ENCODE peak calls at places on chromosomes 4 and X, in nine cellular contexts. N is astrocyte, O is osteoblast, F is IMR-90, P is GM23248, E is H9, V is mammary epithelial cell, Z is Karpas-422, Y is MM.1S. G is an unnamed sample. For H4K20me1, the result is how much of the 10 kb centered on the place peaks cover.

GRCh38 chrX:56233682-56234081 is 1.5 kb downstream of the KLF8 start:
- DNase-seq in N (peak), O (no peak), F (no peak), P (peak), E (peak), V (peak), Z (no peak), Y (no peak), G (peak)

GRCh38 chrX:27863813-27864212 is 56.0 kb downstream of the MAGEB10 start:
- DNase-seq in N (no peak), O (no peak), F (no peak), P (no peak), E (peak), V (no peak), Z (no peak), Y (no peak), G (no peak)

GRCh38 chr4:147994491-147995385 is 262.9 kb downstream of the ARHGAP10 start:
- DNase-seq in N (no peak), O (peak), F (peak), P (no peak), E (no peak), V (no peak), Z (no peak), Y (no peak), G (no peak)

GRCh38 chr4:24794916-24795665 is at the start of gene SOD3:
- DNase-seq in N (peak), O (peak), F (peak), P (peak), E (peak), V (no peak), Z (no peak), Y (no peak), G (peak)

GRCh38 chr4:147428583-147428982 is 52.3 kb upstream of the EDNRA start:
- DNase-seq in N (no peak), O (no peak), F (no peak), P (no peak), E (no peak), V (no peak), Z (no peak), Y (no peak), G (no peak)

GRCh38 chrX:642436-643210 is 12.0 kb downstream of the SHOX start:
- DNase-seq in N (no peak), O (peak), F (no peak), P (no peak), E (no peak), V (no peak), Z (no peak), Y (no peak), G (no peak)

GRCh38 chr4:147580396-147580795 is 36.8 kb upstream of the TMEM184C start:
- DNase-seq in N (peak), O (no peak), F (peak), P (peak), E (no peak), V (peak), Z (no peak), Y (no peak), G (peak)

GRCh38 chr4:163233321-163233720 is 66.6 kb upstream of the NAF1 start:
- DNase-seq in N (no peak), O (no peak), F (no peak), P (no peak), E (no peak), V (no peak), Z (no peak), Y (no peak), G (no peak)

GRCh38 chr4:108700358-108700757 is 50.0 kb downstream of the OSTC start:
- DNase-seq in N (peak), O (no peak), F (peak), P (peak), E (no peak), V (peak), Z (no peak), Y (no peak), G (peak)

GRCh38 chr4:137545461-137545861 is 13.2 kb upstream of the PCDH18 start:
- DNase-seq in N (peak), O (peak), F (peak), P (peak), E (no peak), V (no peak), Z (no peak), Y (no peak), G (peak)

GRCh38 chr4:139530833-139531427 is 25.1 kb downstream of the SETD7 start:
- DNase-seq in N (no peak), O (peak), F (no peak), P (peak), E (peak), V (peak), Z (peak), Y (peak), G (peak)

GRCh38 chr4:31923634-31924033 is 1203.5 kb downstream of the PCDH7 start:
- DNase-seq in N (no peak), O (no peak), F (no peak), P (no peak), E (no peak), V (no peak), Z (no peak), Y (no peak), G (no peak)

GRCh38 chr4:74934016-74934821 is 1.3 kb downstream of the PARM1 start:
- DNase-seq in N (peak), O (peak), F (peak), P (peak), E (peak), V (peak), Z (peak), Y (peak), G (peak)

GRCh38 chrX:155094468-155095061 is 23.3 kb downstream of the BRCC3 start:
- DNase-seq in N (no peak), O (no peak), F (peak), P (peak), E (no peak), V (peak), Z (peak), Y (peak), G (peak)

GRCh38 chr4:26590639-26591038 is 6.8 kb downstream of the TBC1D19 start:
- DNase-seq in N (peak), O (no peak), F (peak), P (peak), E (no peak), V (peak), Z (no peak), Y (no peak), G (no peak)

GRCh38 chr4:11397819-11398610 is 30.7 kb downstream of the HS3ST1 start:
- DNase-seq in N (no peak), O (no peak), F (no peak), P (no peak), E (no peak), V (no peak), Z (no peak), Y (peak), G (no peak)

GRCh38 chr4:104616401-104616820 is 121.7 kb upstream of the CXXC4 start:
- DNase-seq in N (no peak), O (no peak), F (no peak), P (no peak), E (no peak), V (no peak), Z (no peak), Y (no peak), G (peak)

GRCh38 chr4:5809216-5809776 is 83.6 kb downstream of the CRMP1 start:
- DNase-seq in N (peak), O (peak), F (peak), P (peak), E (no peak), V (no peak), Z (no peak), Y (no peak), G (no peak)

GRCh38 chr4:185573651-185574199 is 38.4 kb upstream of the PDLIM3 start:
- DNase-seq in N (peak), O (peak), F (peak), P (peak), E (peak), V (peak), Z (no peak), Y (no peak), G (peak)

GRCh38 chr4:169099775-169100180 is 89.7 kb upstream of the CBR4 start:
- DNase-seq in N (peak), O (peak), F (peak), P (peak), E (no peak), V (no peak), Z (no peak), Y (no peak), G (peak)

GRCh38 chr4:91322961-91323360 is 980.8 kb upstream of the GRID2 start:
- DNase-seq in N (no peak), O (no peak), F (no peak), P (no peak), E (no peak), V (no peak), Z (no peak), Y (no peak), G (no peak)

GRCh38 chrX:65644621-65645287 is 22.7 kb upstream of the MSN start:
- DNase-seq in N (peak), O (peak), F (peak), P (peak), E (peak), V (peak), Z (no peak), Y (no peak), G (peak)

GRCh38 chr4:116478343-116478742 is 607.0 kb downstream of the TRAM1L1 start:
- DNase-seq in N (no peak), O (no peak), F (no peak), P (no peak), E (no peak), V (no peak), Z (no peak), Y (no peak), G (no peak)

GRCh38 chr4:23034726-23035125 is 342.0 kb downstream of the GBA3 start:
- DNase-seq in N (no peak), O (no peak), F (no peak), P (no peak), E (no peak), V (no peak), Z (no peak), Y (no peak), G (peak)

GRCh38 chr4:102429553-102429952 is 71.6 kb upstream of the NFKB1 start:
- DNase-seq in N (peak), O (peak), F (peak), P (peak), E (no peak), V (peak), Z (no peak), Y (no peak), G (peak)

GRCh38 chrX:69095260-69095659 is 70.0 kb downstream of the PJA1 start:
- DNase-seq in N (no peak), O (peak), F (no peak), P (no peak), E (no peak), V (no peak), Z (no peak), Y (no peak), G (no peak)

GRCh38 chr4:88291003-88291402 is 6.6 kb upstream of the PPM1K start:
- DNase-seq in N (peak), O (peak), F (peak), P (peak), E (no peak), V (peak), Z (no peak), Y (no peak), G (peak)

GRCh38 chrX:133838761-133839676 is 146.4 kb downstream of the GPC3 start:
- DNase-seq in N (no peak), O (no peak), F (peak), P (peak), E (peak), V (peak), Z (peak), Y (peak), G (peak)

GRCh38 chr4:174524242-174524641 is 2.0 kb upstream of the HPGD start:
- DNase-seq in N (no peak), O (peak), F (no peak), P (no peak), E (no peak), V (no peak), Z (no peak), Y (no peak), G (no peak)

GRCh38 chrX:19924285-19924684 is 36.9 kb upstream of the SH3KBP1 start:
- DNase-seq in N (no peak), O (no peak), F (no peak), P (no peak), E (no peak), V (no peak), Z (no peak), Y (peak), G (peak)

GRCh38 chrX:8726031-8726652 is 5.8 kb downstream of the ANOS1 start:
- DNase-seq in N (peak), O (peak), F (no peak), P (peak), E (no peak), V (peak), Z (no peak), Y (no peak), G (peak)

GRCh38 chrX:118824173-118824782 is 654 bp downstream of the ZCCHC12 start:
- DNase-seq in N (no peak), O (no peak), F (no peak), P (no peak), E (peak), V (no peak), Z (no peak), Y (no peak), G (no peak)

GRCh38 chr4:145179201-145179860 is 1.1 kb downstream of the OTUD4 start:
- DNase-seq in N (peak), O (peak), F (peak), P (peak), E (peak), V (peak), Z (peak), Y (peak), G (peak)

GRCh38 chr4:73917081-73917501 is 47.9 kb downstream of the CXCL1 start:
- DNase-seq in N (peak), O (peak), F (peak), P (peak), E (no peak), V (peak), Z (no peak), Y (no peak), G (peak)

GRCh38 chrX:46819136-46819535 is 17.7 kb upstream of the RP2 start:
- DNase-seq in N (no peak), O (no peak), F (no peak), P (no peak), E (no peak), V (peak), Z (no peak), Y (no peak), G (no peak)

GRCh38 chrX:46814966-46815365 is 21.9 kb upstream of the RP2 start:
- DNase-seq in N (no peak), O (no peak), F (no peak), P (peak), E (no peak), V (no peak), Z (no peak), Y (no peak), G (no peak)

GRCh38 chrX:46820391-46821100 is 16.3 kb upstream of the RP2 start:
- DNase-seq in N (no peak), O (no peak), F (no peak), P (no peak), E (no peak), V (peak), Z (no peak), Y (no peak), G (no peak)
- H3K27ac ChIP-seq in N (no peak), O (no peak), F (no peak), P (no peak), E (no peak), V (no peak), Z (no peak), Y (no peak), G (no peak)

GRCh38 chr4:14994242-14994641 is 8.0 kb upstream of the CPEB2 start:
- DNase-seq in N (peak), O (peak), F (peak), P (peak), E (no peak), V (peak), Z (no peak), Y (no peak), G (peak)
- H4K20me1 ChIP-seq in N (under half), O (under half), F (under half), P (under half), E (under half), V (under half), Z (under half), Y (under half), G (under half)

GRCh38 chrX:131763674-131764073 is 219.8 kb downstream of the OR13H1 start:
- DNase-seq in N (peak), O (no peak), F (peak), P (peak), E (no peak), V (peak), Z (peak), Y (peak), G (peak)
- H3K27ac ChIP-seq in N (no peak), O (no peak), F (no peak), P (no peak), E (no peak), V (no peak), Z (no peak), Y (peak), G (no peak)

DNA sequence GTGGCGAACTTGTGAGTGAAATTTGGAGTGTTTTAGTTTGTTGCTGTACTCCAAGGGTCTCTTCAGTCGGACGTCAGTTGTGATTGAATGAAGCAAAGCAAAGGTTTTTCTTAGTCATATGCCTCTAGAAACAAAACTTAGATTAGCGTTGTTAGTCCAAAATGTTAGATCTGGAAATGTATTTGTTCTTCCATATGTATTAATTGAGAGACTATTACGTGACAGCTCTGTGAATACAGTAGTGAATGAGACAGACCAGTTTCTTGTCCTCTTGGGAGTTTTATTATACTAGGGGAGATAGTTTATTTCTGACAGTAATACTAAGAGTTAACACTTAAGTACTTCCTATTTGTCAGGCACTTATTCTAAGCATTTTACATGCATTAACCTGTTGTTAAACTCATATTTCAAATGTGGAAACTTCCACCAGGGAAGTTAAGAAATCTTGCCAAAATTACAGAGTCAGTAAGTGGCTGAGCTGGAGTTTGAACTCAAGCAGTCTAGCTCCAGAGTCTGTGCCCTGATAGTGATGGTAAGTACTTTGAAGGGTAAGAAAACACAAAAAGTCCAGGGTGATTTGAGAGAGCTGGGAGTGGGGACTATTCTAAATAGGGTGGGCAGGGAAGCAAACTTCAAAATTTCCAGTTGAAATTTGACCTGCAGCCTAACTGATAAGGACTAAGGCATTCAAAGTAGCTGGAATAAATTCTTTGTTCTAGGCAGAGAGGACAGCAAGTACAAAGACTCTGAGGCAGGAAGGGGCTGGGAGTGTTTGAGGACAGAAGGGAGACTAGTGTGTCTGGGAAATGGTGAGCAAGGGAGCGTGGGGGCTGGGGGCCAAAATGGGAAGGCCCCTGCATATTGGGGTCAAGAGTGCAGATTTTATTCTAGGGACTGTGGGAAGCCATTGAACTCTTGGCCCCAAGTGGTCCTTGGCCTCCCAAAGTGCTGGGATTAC is 17.0 kb downstream of the ADD1 start:
- DNase-seq in N (peak), O (no peak), F (peak), P (no peak), E (peak), V (no peak), Z (no peak), Y (no peak), G (peak)
- H4K20me1 ChIP-seq in N (half or more), O (half or more), F (half or more), P (under half), E (under half), V (under half), Z (half or more), Y (under half), G (under half)

GRCh38 chr4:78749258-78749971 is 26.7 kb upstream of the BMP2K start:
- DNase-seq in N (peak), O (no peak), F (no peak), P (peak), E (no peak), V (peak), Z (no peak), Y (no peak), G (no peak)
- H3K27ac ChIP-seq in N (no peak), O (no peak), F (no peak), P (no peak), E (no peak), V (no peak), Z (no peak), Y (peak), G (no peak)

GRCh38 chr4:70113656-70114055 is 40.4 kb upstream of the PRR27 start:
- DNase-seq in N (no peak), O (no peak), F (no peak), P (no peak), E (no peak), V (no peak), Z (no peak), Y (no peak), G (no peak)
- H4K20me1 ChIP-seq in N (under half), O (under half), F (under half), P (under half), E (under half), V (under half), Z (under half), Y (under half), G (under half)

GRCh38 chr4:89784686-89785227 is 52.2 kb downstream of the SNCA start:
- DNase-seq in N (no peak), O (no peak), F (no peak), P (no peak), E (no peak), V (no peak), Z (no peak), Y (no peak), G (no peak)

DNA sequence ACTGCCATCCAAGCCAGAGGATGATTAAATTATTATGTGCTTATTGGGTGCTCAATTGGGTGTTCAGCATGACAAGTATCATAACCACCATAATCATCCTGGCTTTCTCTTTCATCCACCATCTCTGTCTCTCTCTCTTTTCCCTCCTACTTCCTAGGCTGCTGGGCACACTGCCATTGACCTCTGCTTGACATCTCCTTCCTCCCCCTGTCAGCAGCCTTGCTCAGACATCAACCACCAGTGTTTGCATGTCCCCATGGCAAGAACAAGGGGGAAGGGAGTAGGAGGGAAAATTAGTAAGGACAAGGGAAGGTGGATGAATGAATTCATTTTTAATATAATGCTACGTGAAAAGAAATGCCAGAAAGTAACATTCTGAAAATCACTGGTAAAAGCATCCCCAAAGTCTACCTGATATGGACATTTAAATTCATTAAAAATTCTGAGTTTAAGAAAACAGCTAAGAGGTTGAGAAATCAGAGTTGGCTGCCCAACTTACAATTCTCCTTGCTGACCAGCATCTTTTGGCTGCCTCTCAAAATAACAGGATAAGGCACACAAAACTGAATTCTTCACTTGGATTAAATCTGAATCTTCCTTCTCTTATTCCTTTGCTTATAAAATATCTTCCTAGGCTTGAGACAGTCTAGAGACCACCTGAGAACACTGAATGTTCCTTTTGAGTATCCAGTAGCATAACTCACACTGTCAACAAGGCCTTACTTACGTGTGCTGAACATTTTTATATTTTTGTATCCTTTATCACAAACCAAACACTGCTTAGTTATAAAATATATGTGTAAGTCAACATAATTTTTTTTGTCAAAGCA is 48.5 kb downstream of the SNCA start:
- DNase-seq in N (peak), O (no peak), F (peak), P (peak), E (no peak), V (peak), Z (no peak), Y (no peak), G (peak)
- H3K27ac ChIP-seq in N (no peak), O (no peak), F (no peak), P (no peak), E (no peak), V (no peak), Z (no peak), Y (no peak), G (no peak)

DNA sequence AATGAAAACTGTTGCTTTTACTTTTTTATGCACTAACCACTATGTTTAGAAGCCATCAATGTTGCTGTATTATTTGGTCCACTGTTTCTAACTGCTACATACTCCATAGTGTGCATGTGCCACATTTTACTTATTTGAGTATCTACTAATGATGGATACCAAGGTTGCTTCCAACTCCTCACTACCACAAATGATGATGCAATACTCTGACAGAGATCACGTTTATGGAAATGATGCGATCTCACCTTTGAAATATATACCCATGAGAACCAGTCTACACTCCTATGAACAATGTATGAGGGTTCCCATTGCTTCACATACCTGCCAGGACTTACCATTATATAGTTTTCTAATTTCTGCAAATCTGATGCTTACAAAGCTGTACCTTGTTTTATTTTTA is 44.2 kb downstream of the HUWE1 start:
- DNase-seq in N (no peak), O (no peak), F (no peak), P (no peak), E (no peak), V (no peak), Z (no peak), Y (no peak), G (no peak)
- H4K20me1 ChIP-seq in N (under half), O (under half), F (under half), P (under half), E (under half), V (under half), Z (under half), Y (under half), G (under half)